ENCODE peak calls at places on chromosomes 12 and 14, in four cellular contexts. U, S, H and Y are unnamed samples.

GRCh38 chr12:91577586-91578539 is 395.2 kb upstream of the DCN start:
- DNase-seq in U (no peak), S (peak), H (no peak), Y (peak)

GRCh38 chr12:96237035-96237434 is 42.9 kb downstream of the ELK3 start:
- DNase-seq in U (no peak), S (no peak), H (no peak), Y (no peak)

GRCh38 chr12:59472273-59472672 is 123.6 kb upstream of the SLC16A7 start:
- DNase-seq in U (no peak), S (no peak), H (no peak), Y (no peak)

GRCh38 chr12:132593938-132594358 is 16.4 kb downstream of the LRCOL1 start:
- DNase-seq in U (peak), S (peak), H (peak), Y (peak)

GRCh38 chr12:10220398-10221077 is 7.9 kb downstream of the GABARAPL1 start:
- DNase-seq in U (peak), S (no peak), H (no peak), Y (no peak)

GRCh38 chr14:62123959-62124358 is 361.7 kb downstream of the SNAPC1 start:
- DNase-seq in U (no peak), S (no peak), H (no peak), Y (no peak)

GRCh38 chr12:4054643-4055042 is 181.4 kb upstream of the PARP11 start:
- DNase-seq in U (no peak), S (no peak), H (no peak), Y (no peak)

GRCh38 chr12:10031318-10031717 is 836 bp downstream of the CLEC9A start:
- DNase-seq in U (no peak), S (no peak), H (no peak), Y (no peak)

GRCh38 chr12:19988457-19988856 is 379.9 kb upstream of the PDE3A start:
- DNase-seq in U (no peak), S (no peak), H (no peak), Y (no peak)

GRCh38 chr12:107429006-107429698 is 256.4 kb upstream of the PWP1 start:
- DNase-seq in U (peak), S (no peak), H (no peak), Y (peak)

GRCh38 chr12:110339184-110339952 is 58.3 kb downstream of the ATP2A2 start:
- DNase-seq in U (no peak), S (no peak), H (no peak), Y (no peak)

GRCh38 chr12:108282160-108282559 is 57.0 kb downstream of the CMKLR1 start:
- DNase-seq in U (no peak), S (no peak), H (no peak), Y (no peak)

GRCh38 chr14:96126339-96126770 is 78.3 kb upstream of the BDKRB2 start:
- DNase-seq in U (no peak), S (no peak), H (peak), Y (no peak)

GRCh38 chr12:44774815-44775411 is 101.2 kb downstream of the NELL2 start:
- DNase-seq in U (peak), S (peak), H (peak), Y (peak)

GRCh38 chr12:107767466-107767865 is 6.5 kb upstream of the PRDM4 start:
- DNase-seq in U (no peak), S (no peak), H (no peak), Y (no peak)

GRCh38 chr12:13377698-13378097 is 181.2 kb downstream of the EMP1 start:
- DNase-seq in U (no peak), S (no peak), H (no peak), Y (no peak)

GRCh38 chr12:31702047-31702446 is 26.8 kb downstream of the AMN1 start:
- DNase-seq in U (no peak), S (no peak), H (no peak), Y (no peak)
- TF ChIP-seq CTCF in U (no peak), S (peak), H (no peak), Y (no peak)

GRCh38 chr12:46524778-46525177 is 152.2 kb upstream of the SLC38A2 start:
- DNase-seq in U (peak), S (no peak), H (no peak), Y (no peak)
- H3K27ac ChIP-seq in U (peak), S (no peak), H (no peak), Y (no peak)

DNA sequence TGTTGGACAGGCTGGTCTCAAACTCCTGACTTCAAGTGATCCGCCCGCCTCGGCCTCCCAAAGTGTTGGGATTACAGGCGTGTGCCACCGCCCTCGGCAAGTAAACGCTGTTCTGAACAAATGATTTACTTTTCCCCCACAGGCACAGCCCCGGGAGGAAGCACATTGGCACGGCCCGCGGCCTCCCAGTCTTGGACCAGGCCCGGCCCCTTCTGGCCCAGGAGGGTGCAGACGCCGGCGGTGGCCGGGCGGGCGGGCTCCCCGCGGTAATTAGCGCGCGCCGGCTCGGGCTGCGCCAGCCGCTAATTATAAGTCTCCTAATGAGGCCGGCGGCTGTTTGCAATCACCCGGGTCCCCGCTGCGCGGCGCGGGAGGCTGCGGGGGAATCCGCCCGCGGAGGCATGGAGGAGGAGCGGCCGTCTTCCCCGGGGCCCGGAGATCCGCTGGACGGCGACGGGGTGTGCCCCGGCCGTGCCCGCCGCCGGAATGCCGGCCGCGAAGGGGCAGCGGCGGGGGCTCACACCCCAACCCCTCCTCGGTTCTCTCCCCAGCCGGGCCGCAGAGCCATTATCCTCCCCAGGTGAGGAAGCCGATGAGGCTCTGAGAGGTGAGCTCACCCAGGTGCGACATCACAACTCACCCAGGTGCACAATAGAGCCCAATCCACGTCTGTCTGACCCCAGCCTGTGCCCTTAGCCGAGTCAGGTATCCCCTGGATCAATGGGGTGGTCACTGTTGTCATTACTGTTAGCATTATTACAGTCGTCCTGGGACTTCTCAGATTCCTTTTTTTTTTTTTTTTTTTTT is 3.3 kb upstream of the POP5 start:
- DNase-seq in U (peak), S (peak), H (peak), Y (peak)
- TF ChIP-seq CTCF in U (no peak), S (peak), H (peak), Y (peak)

DNA sequence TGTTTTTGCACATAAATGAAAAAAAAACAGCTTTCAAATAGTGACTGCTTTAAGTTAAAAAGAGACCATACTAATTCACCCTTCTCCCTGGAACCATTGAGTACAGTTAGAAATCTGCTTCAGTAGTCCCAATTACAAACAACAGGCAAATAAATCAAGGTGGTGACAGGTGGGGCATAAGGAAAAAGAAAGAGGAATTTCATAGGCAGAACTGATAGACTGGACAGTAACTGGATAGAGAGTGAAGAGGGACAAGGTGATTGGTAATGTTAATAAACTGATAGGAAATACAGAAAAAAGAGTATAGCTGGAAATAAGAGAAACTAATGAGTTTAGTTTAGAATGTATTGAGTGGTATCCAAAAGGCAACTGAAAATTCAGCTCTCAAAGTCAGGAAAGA is 56.0 kb downstream of the SLC41A2 start:
- DNase-seq in U (no peak), S (no peak), H (no peak), Y (no peak)
- H3K27ac ChIP-seq in U (no peak), S (no peak), H (no peak), Y (no peak)

DNA sequence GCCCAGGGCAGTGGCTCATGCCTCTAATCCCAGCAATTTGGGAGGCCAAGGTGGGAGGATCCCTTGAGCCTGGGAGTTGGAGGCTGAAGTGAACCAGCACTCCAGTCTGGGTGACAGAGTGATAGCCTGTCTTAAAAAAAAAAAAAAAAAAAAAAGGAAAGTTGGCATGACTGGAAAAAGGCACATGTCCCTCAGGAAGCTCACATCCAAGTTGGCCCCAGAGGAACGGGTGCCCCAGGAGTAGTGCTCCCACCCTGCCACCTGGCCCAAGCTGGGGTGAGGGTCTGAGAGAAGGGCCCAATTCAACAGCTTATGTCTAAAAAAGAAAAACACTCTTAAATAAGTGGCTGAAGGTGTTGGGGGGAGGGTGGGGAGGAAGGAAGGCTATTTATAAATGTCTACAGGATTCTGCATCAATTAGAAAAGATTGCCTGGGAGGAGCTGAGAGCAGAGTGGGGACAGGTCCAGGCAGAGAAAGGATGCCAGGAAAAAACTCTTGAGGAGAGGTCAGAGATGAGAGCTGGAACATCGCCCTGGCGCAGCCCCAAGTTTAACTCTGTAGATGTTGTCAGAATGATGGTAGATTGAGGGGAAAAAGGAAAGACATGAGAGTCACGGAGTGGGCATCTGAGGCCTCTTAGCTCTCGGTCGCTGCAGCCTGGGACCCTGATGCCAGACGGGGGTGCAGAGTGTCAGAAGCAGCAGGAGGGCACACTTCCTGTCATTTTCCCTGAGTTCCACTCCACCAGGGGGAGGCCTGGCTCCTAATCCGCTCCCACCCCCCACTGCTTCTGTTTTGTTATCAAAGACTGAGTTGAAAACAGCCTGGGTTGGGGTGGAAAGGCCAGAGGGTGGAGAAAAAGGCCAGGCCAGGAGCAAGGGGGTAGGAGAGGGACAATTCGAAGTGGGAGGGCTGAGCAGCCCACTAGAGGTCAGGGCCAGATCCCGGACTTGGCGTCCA is 7.3 kb downstream of the SPRYD3 start:
- DNase-seq in U (no peak), S (no peak), H (no peak), Y (no peak)
- TF ChIP-seq CTCF in U (no peak), S (no peak), H (no peak), Y (no peak)